ENCODE peak calls at places on chromosomes 6 and 20, in four cellular contexts. Y is SJSA1, X is cardiac fibroblast, L is psoas muscle. M is an unnamed sample.
A peak's percentile ranks its signal among the peaks of the same experiment; 100 is the strongest.

GRCh38 chr6:170042596-170043118 is 248.2 kb downstream of the DLL1 start:
- DNase-seq in L (no peak), X (no peak), Y (no peak), M (no peak)

GRCh38 chr6:51934098-51934497 is 153.3 kb downstream of the PKHD1 start:
- DNase-seq in X (peak; percentile 0), L (no peak), Y (no peak), M (no peak)

GRCh38 chr20:12057778-12058177 is 140.1 kb downstream of the BTBD3 start:
- DNase-seq in L (no peak), X (no peak), Y (no peak), M (no peak)

GRCh38 chr6:12536416-12536815 is 180.2 kb upstream of the PHACTR1 start:
- DNase-seq in X (no peak), L (no peak), Y (no peak), M (no peak)

GRCh38 chr6:147173675-147174339 is 30.4 kb upstream of the STXBP5 start:
- DNase-seq in Y (no peak), L (no peak), X (no peak), M (no peak)

GRCh38 chr20:61956396-61957342 is 109.0 kb downstream of the TAF4 start:
- DNase-seq in L (no peak), Y (no peak), X (peak; percentile 60), M (no peak)

GRCh38 chr20:44092551-44093248 is 94.3 kb downstream of the JPH2 start:
- DNase-seq in L (no peak), X (peak; percentile 79), Y (no peak), M (peak; percentile 54)

GRCh38 chr6:33123732-33124524 is 48.1 kb downstream of the HLA-DPB1 start:
- DNase-seq in L (no peak), Y (no peak), X (peak; percentile 62), M (peak; percentile 11)

GRCh38 chr6:42742116-42742894 is 3.6 kb downstream of the TBCC start:
- DNase-seq in Y (no peak), L (no peak), X (peak; percentile 32), M (peak; percentile 82)

GRCh38 chr20:3312940-3313656 is 74.1 kb upstream of the SLC4A11 start:
- DNase-seq in Y (no peak), L (no peak), X (peak; percentile 65), M (peak; percentile 84)

GRCh38 chr20:18719426-18719825 is 94.2 kb upstream of the SCP2D1 start:
- DNase-seq in X (peak; percentile 19), L (no peak), Y (no peak), M (peak; percentile 75)

GRCh38 chr6:39962831-39963230 is 28.6 kb upstream of the MOCS1 start:
- DNase-seq in Y (no peak), X (peak; percentile 71), L (no peak), M (peak; percentile 50)

GRCh38 chr6:46118836-46119235 is 11.0 kb upstream of the ENPP4 start:
- DNase-seq in L (no peak), Y (no peak), X (no peak), M (no peak)

GRCh38 chr6:69974193-69974592 is 107.8 kb downstream of the COL19A1 start:
- DNase-seq in L (no peak), Y (no peak), X (peak; percentile 73), M (no peak)

GRCh38 chr6:169420912-169421543 is 167.4 kb upstream of the THBS2 start:
- DNase-seq in X (peak; percentile 46), Y (peak; percentile 64), L (no peak), M (no peak)

GRCh38 chr6:88220493-88220892 is 54.3 kb upstream of the CNR1 start:
- DNase-seq in L (no peak), Y (no peak), X (peak; percentile 49), M (no peak)

GRCh38 chr6:3455121-3455489 is 1.7 kb downstream of the SLC22A23 start:
- DNase-seq in Y (no peak), X (peak; percentile 33), L (no peak), M (no peak)

GRCh38 chr6:127022297-127022696 is 96.2 kb upstream of the RSPO3 start:
- DNase-seq in Y (no peak), X (peak; percentile 2), L (no peak), M (peak; percentile 75)

GRCh38 chr6:30918675-30919074 is 4.6 kb downstream of the VARS2 start:
- DNase-seq in L (no peak), Y (no peak), X (no peak), M (no peak)

GRCh38 chr6:16949696-16950095 is 152.2 kb upstream of the STMND1 start:
- DNase-seq in L (no peak), X (no peak), Y (no peak), M (peak; percentile 88)

GRCh38 chr6:68740828-68741500 is 105.9 kb downstream of the ADGRB3 start:
- DNase-seq in X (no peak), L (no peak), Y (no peak), M (no peak)

GRCh38 chr6:85185977-85186376 is 263.9 kb upstream of the NT5E start:
- DNase-seq in L (no peak), X (peak; percentile 76), Y (no peak), M (peak; percentile 71)

GRCh38 chr6:117265425-117266266 is at the start of gene VGLL2:
- DNase-seq in X (peak; percentile 25), L (peak; percentile 79), Y (peak; percentile 78), M (peak; percentile 35)

GRCh38 chr6:46015119-46015968 is at the start of gene CLIC5:
- DNase-seq in X (no peak), L (peak; percentile 63), Y (no peak), M (no peak)

GRCh38 chr20:22729180-22729579 is 144.8 kb upstream of the FOXA2 start:
- DNase-seq in Y (no peak), L (no peak), X (peak; percentile 22), M (no peak)

GRCh38 chr6:161272600-161273355 is 1.1 kb downstream of the AGPAT4 start:
- DNase-seq in L (no peak), Y (no peak), X (peak; percentile 59), M (peak; percentile 67)

GRCh38 chr20:36462440-36463211 is 78.7 kb upstream of the MYL9 start:
- DNase-seq in Y (peak; percentile 77), X (peak; percentile 69), L (peak; percentile 80), M (peak; percentile 70)

GRCh38 chr6:160167547-160168391 is 46.2 kb downstream of the SLC22A1 start:
- DNase-seq in Y (no peak), X (no peak), L (no peak), M (no peak)

GRCh38 chr20:40682104-40683045 is 6.7 kb downstream of the MAFB start:
- DNase-seq in X (no peak), Y (no peak), L (no peak), M (peak; percentile 40)

GRCh38 chr20:41249371-41249770 is 68.2 kb downstream of the ZHX3 start:
- DNase-seq in X (peak; percentile 95), Y (peak; percentile 65), L (peak; percentile 76), M (peak; percentile 76)

GRCh38 chr20:32460683-32461320 is 102.7 kb downstream of the ASXL1 start:
- DNase-seq in Y (no peak), L (no peak), X (no peak), M (no peak)

GRCh38 chr6:90294614-90294988 is 2.0 kb downstream of the BACH2 start:
- DNase-seq in L (no peak), Y (no peak), X (no peak), M (no peak)

GRCh38 chr6:155241966-155242365 is 21.8 kb upstream of the CLDN20 start:
- DNase-seq in X (no peak), L (no peak), Y (no peak), M (no peak)

GRCh38 chr6:1624848-1625341 is 15.2 kb downstream of the FOXC1 start:
- DNase-seq in X (peak; percentile 69), Y (no peak), L (peak; percentile 56), M (peak; percentile 33)

DNA sequence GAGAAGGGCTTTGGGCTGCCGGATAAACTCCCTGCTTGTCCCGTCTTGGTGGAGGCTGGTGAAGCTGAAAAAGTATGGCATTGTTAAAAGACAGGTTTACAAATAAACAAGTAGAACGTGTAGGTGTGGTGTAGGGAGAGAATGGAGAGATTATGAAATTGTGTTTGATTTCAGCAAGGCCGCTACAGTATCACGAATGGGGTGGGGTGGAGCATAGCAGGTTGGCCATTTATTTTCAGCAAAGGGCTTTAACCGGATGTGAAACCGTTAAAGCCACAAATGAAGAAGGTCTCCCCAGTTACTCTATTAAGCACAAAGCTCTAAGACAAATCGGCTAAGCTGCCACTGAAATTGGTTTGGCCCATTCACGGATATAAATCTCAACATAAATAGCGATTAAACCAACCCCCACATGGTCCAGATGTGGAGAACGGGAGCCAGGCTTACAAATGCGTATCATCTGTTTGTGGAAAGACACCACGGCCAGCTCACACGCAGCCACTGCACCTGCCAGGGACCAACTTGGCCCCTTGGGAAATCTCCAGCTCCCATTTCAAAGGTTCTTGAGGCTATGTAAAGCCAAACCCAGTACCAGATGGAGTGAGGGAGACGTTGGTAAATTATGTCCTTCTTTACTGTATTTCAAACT is 94.0 kb downstream of the ZMYND8 start:
- DNase-seq in L (no peak), Y (no peak), X (no peak), M (peak; percentile 28)
- H3K4me3 ChIP-seq in L (peak overlapping the region; percentile 11), Y (no peak overlapping the region), X (no peak overlapping the region), M (no peak overlapping the region)

GRCh38 chr6:110980648-110981047 is 1.2 kb upstream of the RPF2 start:
- DNase-seq in L (no peak), Y (no peak), X (no peak), M (no peak)
- H3K4me3 ChIP-seq in L (peak overlapping the region; percentile 87), Y (peak overlapping the region; percentile 69), X (no peak overlapping the region), M (no peak overlapping the region)

DNA sequence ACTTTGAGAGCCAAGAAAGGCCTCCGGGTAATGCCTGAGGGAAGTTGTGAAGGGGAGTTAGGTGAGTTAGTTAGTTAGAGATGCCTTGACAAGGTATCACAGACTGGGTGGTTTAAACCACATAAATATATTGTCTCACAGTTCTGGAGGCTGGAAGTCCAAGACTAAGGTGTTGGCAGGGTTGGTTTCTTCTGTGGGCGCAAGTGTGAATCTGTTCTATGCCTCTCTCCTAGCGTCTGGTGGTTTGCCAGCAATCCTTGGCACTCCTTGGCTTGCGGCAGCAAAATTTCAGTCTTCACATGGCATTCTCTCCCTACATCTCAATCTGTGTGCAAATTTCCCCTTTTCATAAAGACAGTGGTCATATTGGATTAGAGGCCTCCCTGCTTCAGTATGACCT is 29.7 kb upstream of the RANBP9 start:
- DNase-seq in Y (no peak), L (no peak), X (no peak), M (no peak)
- H3K4me3 ChIP-seq in Y (no peak overlapping the region), L (no peak overlapping the region), X (no peak overlapping the region), M (no peak overlapping the region)

GRCh38 chr6:28251648-28252506 is at the start of gene ZKSCAN4:
- DNase-seq in L (peak; percentile 77), Y (peak; percentile 88), X (peak; percentile 95), M (peak; percentile 92)

GRCh38 chr6:28254340-28254618 is 2.2 kb upstream of the ZKSCAN4 start:
- DNase-seq in X (no peak), Y (no peak), L (no peak), M (no peak)

GRCh38 chr6:28248916-28249315 is 3.2 kb downstream of the ZKSCAN4 start:
- DNase-seq in Y (no peak), L (no peak), X (no peak), M (peak; percentile 64)

GRCh38 chr6:28252507-28252975 is 472 bp upstream of the ZKSCAN4 start:
- DNase-seq in L (no peak), Y (no peak), X (no peak), M (no peak)

GRCh38 chr6:28250747-28251146 is 1.3 kb downstream of the ZKSCAN4 start:
- DNase-seq in Y (no peak), L (no peak), X (no peak), M (no peak)
- H3K4me3 ChIP-seq in Y (no peak overlapping the region), L (peak overlapping the region; percentile 80), X (no peak overlapping the region), M (peak overlapping the region; percentile 96)

DNA sequence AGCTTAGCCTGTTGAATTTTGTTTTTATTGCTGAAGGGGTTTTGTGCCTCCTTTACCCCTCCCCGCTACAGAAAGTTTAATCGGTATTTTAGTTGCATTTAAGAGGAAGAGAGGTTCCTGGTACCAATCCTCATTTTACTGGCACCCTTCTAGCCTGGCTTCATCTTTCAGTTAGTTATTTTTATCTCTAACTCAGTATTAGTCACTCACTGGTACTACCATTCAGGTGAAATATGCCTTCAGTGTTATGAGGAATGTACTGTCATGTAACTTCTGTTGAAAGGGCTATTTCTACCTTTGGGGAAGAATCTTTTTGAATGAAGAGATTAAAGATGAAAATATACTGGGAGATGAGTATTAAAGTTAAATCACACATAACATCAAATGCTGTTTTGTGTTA is 211.8 kb downstream of the CDKAL1 start:
- DNase-seq in L (no peak), Y (no peak), X (no peak), M (no peak)
- H3K4me3 ChIP-seq in L (peak overlapping the region; percentile 55), Y (no peak overlapping the region), X (no peak overlapping the region), M (no peak overlapping the region)

M was measured in AG10803.